ENCODE peak calls at places on chromosomes 16 and 17, in five cellular contexts. One of them, this sample, is unnamed.
A peak's percentile ranks its signal among the peaks of the same experiment; 100 is the strongest.

GRCh38 chr16:55367301-55367745 is 43.3 kb downstream of the IRX6 start:
- DNase-seq in left ventricle myocardium inferior: no peak
- DNase-seq in CD8-positive, alpha-beta T cell: no peak
- DNase-seq in fibroblast of the aortic adventitia: peak; percentile 51
- DNase-seq in vagina: no peak
- DNase-seq in this sample: no peak

GRCh38 chr16:64615647-64616280 is 506.1 kb downstream of the CDH11 start:
- DNase-seq in fibroblast of the aortic adventitia: no peak
- DNase-seq in CD8-positive, alpha-beta T cell: no peak
- DNase-seq in left ventricle myocardium inferior: peak; percentile 21
- DNase-seq in vagina: no peak
- DNase-seq in this sample: peak; percentile 5

GRCh38 chr16:15643453-15644305 is 725 bp upstream of the MARF1 start:
- DNase-seq in fibroblast of the aortic adventitia: peak; percentile 79
- DNase-seq in CD8-positive, alpha-beta T cell: peak; percentile 64
- DNase-seq in left ventricle myocardium inferior: no peak
- DNase-seq in vagina: no peak
- DNase-seq in this sample: peak; percentile 73

GRCh38 chr17:13931752-13932477 is 137.4 kb upstream of the COX10 start:
- DNase-seq in left ventricle myocardium inferior: peak; percentile 68
- DNase-seq in fibroblast of the aortic adventitia: peak; percentile 84
- DNase-seq in vagina: no peak
- DNase-seq in CD8-positive, alpha-beta T cell: no peak
- DNase-seq in this sample: peak; percentile 79

GRCh38 chr16:85908444-85908843 is 9.5 kb downstream of the IRF8 start:
- DNase-seq in fibroblast of the aortic adventitia: no peak
- DNase-seq in left ventricle myocardium inferior: no peak
- DNase-seq in vagina: no peak
- DNase-seq in CD8-positive, alpha-beta T cell: no peak
- DNase-seq in this sample: no peak

GRCh38 chr16:67234180-67234597 is 7.3 kb downstream of the TMEM208 start:
- DNase-seq in fibroblast of the aortic adventitia: no peak
- DNase-seq in left ventricle myocardium inferior: no peak
- DNase-seq in vagina: no peak
- DNase-seq in CD8-positive, alpha-beta T cell: no peak
- DNase-seq in this sample: no peak

GRCh38 chr17:6420173-6420641 is 14.7 kb downstream of the AIPL1 start:
- DNase-seq in vagina: no peak
- DNase-seq in fibroblast of the aortic adventitia: no peak
- DNase-seq in CD8-positive, alpha-beta T cell: no peak
- DNase-seq in left ventricle myocardium inferior: no peak
- DNase-seq in this sample: peak; percentile 10

GRCh38 chr16:30092373-30093010 is 768 bp upstream of the TBX6 start:
- DNase-seq in vagina: no peak
- DNase-seq in fibroblast of the aortic adventitia: peak; percentile 58
- DNase-seq in CD8-positive, alpha-beta T cell: peak; percentile 69
- DNase-seq in left ventricle myocardium inferior: peak; percentile 75
- DNase-seq in this sample: peak; percentile 82

GRCh38 chr17:60165976-60166375 is 16.2 kb downstream of the CA4 start:
- DNase-seq in fibroblast of the aortic adventitia: no peak
- DNase-seq in vagina: peak; percentile 89
- DNase-seq in left ventricle myocardium inferior: no peak
- DNase-seq in CD8-positive, alpha-beta T cell: no peak
- DNase-seq in this sample: no peak

GRCh38 chr17:60947100-60947499 is 269.4 kb downstream of the BCAS3 start:
- DNase-seq in left ventricle myocardium inferior: no peak
- DNase-seq in vagina: no peak
- DNase-seq in CD8-positive, alpha-beta T cell: no peak
- DNase-seq in fibroblast of the aortic adventitia: peak; percentile 24
- DNase-seq in this sample: no peak

DNA sequence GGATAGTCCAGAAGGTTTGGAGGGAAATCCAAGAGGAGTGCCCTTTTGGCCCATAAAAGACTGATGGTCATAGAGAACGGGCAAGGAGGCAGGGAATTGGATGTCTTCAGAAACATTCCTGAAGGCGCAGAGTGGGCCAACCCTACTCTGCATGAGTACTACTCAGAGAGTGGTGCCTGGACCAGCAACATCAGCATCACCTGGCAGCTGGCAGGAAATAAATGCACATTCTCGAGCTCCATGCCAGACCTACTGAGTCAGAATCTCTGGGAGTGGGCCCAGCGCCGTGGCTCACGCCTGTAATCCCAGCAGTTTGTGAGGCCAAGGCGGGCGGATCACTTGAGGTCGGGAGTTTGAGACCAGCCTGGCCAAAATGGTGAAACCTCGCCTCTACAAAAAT is 27.1 kb upstream of the SLC39A11 start:
- DNase-seq in vagina: no peak
- DNase-seq in fibroblast of the aortic adventitia: no peak
- DNase-seq in left ventricle myocardium inferior: no peak
- DNase-seq in CD8-positive, alpha-beta T cell: no peak
- DNase-seq in this sample: no peak
- TF ChIP-seq CTCF in vagina: no peak
- TF ChIP-seq CTCF in fibroblast of the aortic adventitia: no peak
- TF ChIP-seq CTCF in left ventricle myocardium inferior: no peak
- TF ChIP-seq CTCF in CD8-positive, alpha-beta T cell: no peak
- TF ChIP-seq CTCF in this sample: no peak

DNA sequence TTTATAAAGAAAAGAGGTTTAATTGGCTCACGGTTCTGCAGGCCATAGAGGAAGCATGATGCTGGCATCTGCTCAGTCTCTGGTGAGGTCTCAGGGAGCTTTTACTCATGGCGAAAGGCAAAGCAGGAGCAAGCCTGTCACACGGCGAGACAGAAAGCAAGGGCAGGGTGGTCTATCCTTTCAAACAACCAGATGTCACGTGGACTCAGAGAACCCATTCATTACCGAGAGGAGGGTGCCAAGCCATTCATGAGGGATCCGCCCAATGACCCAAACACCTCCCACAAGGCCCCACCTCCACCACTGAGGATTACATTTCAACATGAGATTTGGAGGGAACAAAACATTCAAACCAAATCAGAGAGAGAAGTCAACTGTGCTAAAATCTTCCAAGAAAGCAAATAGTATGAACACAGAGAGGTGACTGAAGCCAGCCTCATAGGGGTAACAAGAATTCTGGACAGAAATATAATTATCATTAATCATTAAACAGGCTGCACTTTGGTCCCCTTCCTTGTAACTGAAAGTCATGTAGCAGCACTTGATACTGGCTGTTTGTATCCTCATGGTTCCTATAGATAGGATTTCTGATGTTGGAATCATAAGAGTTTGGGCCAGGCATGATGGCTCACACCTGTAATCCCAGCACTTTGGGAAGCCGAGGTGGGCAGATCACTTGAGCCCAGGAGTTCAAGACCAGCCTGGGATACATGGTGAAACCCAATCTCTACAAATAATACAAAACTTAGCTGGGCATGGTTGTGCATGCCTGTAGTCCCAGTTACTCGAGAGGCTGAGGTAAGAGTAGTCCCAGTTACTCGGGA is 52.5 kb upstream of the B4GALNT2 start:
- DNase-seq in CD8-positive, alpha-beta T cell: no peak
- DNase-seq in fibroblast of the aortic adventitia: no peak
- DNase-seq in left ventricle myocardium inferior: no peak
- DNase-seq in vagina: no peak
- DNase-seq in this sample: no peak
- H3K4me3 ChIP-seq in CD8-positive, alpha-beta T cell: no peak overlapping the region
- H3K4me3 ChIP-seq in fibroblast of the aortic adventitia: no peak overlapping the region
- H3K4me3 ChIP-seq in left ventricle myocardium inferior: no peak overlapping the region
- H3K4me3 ChIP-seq in vagina: no peak overlapping the region
- H3K4me3 ChIP-seq in this sample: no peak overlapping the region

DNA sequence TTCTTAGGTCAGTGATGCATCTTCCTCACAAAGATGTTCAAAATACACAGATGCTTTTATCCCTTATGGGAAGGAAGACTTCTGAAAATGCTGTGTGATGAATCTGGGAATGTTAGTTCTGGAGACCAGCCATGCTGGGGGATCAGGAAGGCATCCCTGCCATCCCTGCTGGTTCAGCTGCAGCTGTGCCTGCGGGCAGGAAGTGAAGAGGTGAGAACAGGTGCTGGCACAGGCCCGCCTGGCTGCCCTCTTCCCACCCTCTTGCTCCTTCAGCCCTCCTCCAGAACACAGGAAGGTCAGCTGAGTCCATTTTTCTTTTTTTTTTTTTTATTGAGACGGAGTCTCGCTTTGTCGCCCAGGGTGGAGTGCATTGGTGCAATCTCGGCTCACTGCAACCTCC is 15.2 kb downstream of the RAB11FIP3 start:
- DNase-seq in left ventricle myocardium inferior: no peak
- DNase-seq in CD8-positive, alpha-beta T cell: no peak
- DNase-seq in fibroblast of the aortic adventitia: no peak
- DNase-seq in vagina: no peak
- DNase-seq in this sample: no peak
- TF ChIP-seq CTCF in left ventricle myocardium inferior: no peak
- TF ChIP-seq CTCF in CD8-positive, alpha-beta T cell: no peak
- TF ChIP-seq CTCF in fibroblast of the aortic adventitia: no peak
- TF ChIP-seq CTCF in vagina: no peak
- TF ChIP-seq CTCF in this sample: no peak

DNA sequence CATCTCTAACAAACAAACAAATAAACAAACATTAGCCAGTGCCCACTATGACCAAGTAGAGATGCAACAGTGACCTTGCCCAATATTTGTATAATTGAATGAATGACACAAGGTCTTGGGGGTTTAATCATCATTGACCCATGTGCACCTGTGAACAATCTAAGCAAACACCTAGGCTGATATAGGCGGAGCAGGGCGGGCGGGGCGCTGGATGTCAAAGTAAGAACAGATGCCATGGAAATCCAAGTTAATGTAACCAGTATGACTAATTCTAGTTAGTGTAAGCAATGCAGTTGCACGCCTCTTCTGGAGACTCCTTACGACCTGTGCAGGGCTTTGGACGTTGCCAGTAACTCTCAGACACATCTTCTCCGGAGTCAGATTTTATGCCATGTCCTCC is 17.6 kb downstream of the RCVRN start:
- DNase-seq in CD8-positive, alpha-beta T cell: no peak
- DNase-seq in left ventricle myocardium inferior: no peak
- DNase-seq in fibroblast of the aortic adventitia: no peak
- DNase-seq in vagina: no peak
- DNase-seq in this sample: no peak
- H3K4me3 ChIP-seq in CD8-positive, alpha-beta T cell: no peak overlapping the region
- H3K4me3 ChIP-seq in left ventricle myocardium inferior: no peak overlapping the region
- H3K4me3 ChIP-seq in fibroblast of the aortic adventitia: no peak overlapping the region
- H3K4me3 ChIP-seq in vagina: no peak overlapping the region
- H3K4me3 ChIP-seq in this sample: no peak overlapping the region

GRCh38 chr17:75615301-75615700 is 17.9 kb upstream of the SMIM5 start:
- DNase-seq in vagina: no peak
- DNase-seq in left ventricle myocardium inferior: no peak
- DNase-seq in CD8-positive, alpha-beta T cell: no peak
- DNase-seq in fibroblast of the aortic adventitia: no peak
- DNase-seq in this sample: no peak
- TF ChIP-seq CTCF in vagina: no peak
- TF ChIP-seq CTCF in left ventricle myocardium inferior: no peak
- TF ChIP-seq CTCF in CD8-positive, alpha-beta T cell: no peak
- TF ChIP-seq CTCF in fibroblast of the aortic adventitia: no peak
- TF ChIP-seq CTCF in this sample: no peak

This sample was measured in cardiac fibroblast.